ENCODE peak calls at places on chromosomes 12 and 14, in six cellular contexts. A, X, V, K, T and E are unnamed samples.

GRCh38 chr12:68953536-68953935 is 20.6 kb upstream of the CPM start:
- DNase-seq in T (no peak), V (no peak), X (no peak), A (no peak), K (no peak), E (no peak)

GRCh38 chr12:103805961-103806360 is 35.1 kb downstream of the NT5DC3 start:
- DNase-seq in V (no peak), X (no peak), T (no peak), A (no peak), K (no peak), E (no peak)

GRCh38 chr14:72678360-72678759 is 215.5 kb downstream of the DPF3 start:
- DNase-seq in A (peak), K (no peak), X (no peak), T (no peak), V (no peak), E (no peak)

GRCh38 chr12:43444940-43445564 is 107.0 kb downstream of the ADAMTS20 start:
- DNase-seq in X (peak), V (peak), T (peak), A (peak), K (peak), E (peak)

GRCh38 chr12:90098132-90098779 is 389.6 kb upstream of the ATP2B1 start:
- DNase-seq in K (peak), X (no peak), A (no peak), V (no peak), T (no peak), E (no peak)

GRCh38 chr12:96774501-96775256 is 132.4 kb upstream of the NEDD1 start:
- DNase-seq in X (no peak), T (no peak), V (no peak), K (no peak), A (peak), E (no peak)

GRCh38 chr12:53174881-53175491 is 5.5 kb upstream of the ZNF740 start:
- DNase-seq in V (no peak), T (no peak), A (peak), X (no peak), K (no peak), E (no peak)

GRCh38 chr12:125954362-125954761 is 889.1 kb downstream of the AACS start:
- DNase-seq in K (no peak), A (no peak), X (no peak), V (no peak), T (no peak), E (no peak)

GRCh38 chr14:73789996-73790581 is 61.5 kb upstream of the PTGR2 start:
- DNase-seq in X (no peak), K (peak), A (peak), V (peak), T (peak), E (no peak)

GRCh38 chr14:92785601-92786426 is 8.3 kb upstream of the GOLGA5 start:
- DNase-seq in K (peak), T (peak), A (peak), V (no peak), X (no peak), E (no peak)

GRCh38 chr14:68664225-68664681 is 128.6 kb downstream of the ZFP36L1 start:
- DNase-seq in T (no peak), X (no peak), K (no peak), V (no peak), A (no peak), E (no peak)

GRCh38 chr14:25622752-25623151 is 572.8 kb upstream of the STXBP6 start:
- DNase-seq in T (no peak), A (no peak), X (no peak), K (no peak), V (no peak), E (no peak)

GRCh38 chr14:24368215-24368561 is 204 bp downstream of the NFATC4 start:
- DNase-seq in A (no peak), K (no peak), V (no peak), T (no peak), X (no peak), E (no peak)

GRCh38 chr14:24369907-24370687 is 2.1 kb downstream of the NFATC4 start:
- DNase-seq in K (no peak), A (no peak), X (peak), T (no peak), V (no peak), E (no peak)

GRCh38 chr14:24367506-24368214 is at the start of gene NFATC4:
- DNase-seq in T (peak), A (peak), K (peak), V (peak), X (peak), E (no peak)

GRCh38 chr14:24369463-24369862 is 1.5 kb downstream of the NFATC4 start:
- DNase-seq in A (no peak), T (no peak), V (no peak), K (no peak), X (no peak), E (no peak)

DNA sequence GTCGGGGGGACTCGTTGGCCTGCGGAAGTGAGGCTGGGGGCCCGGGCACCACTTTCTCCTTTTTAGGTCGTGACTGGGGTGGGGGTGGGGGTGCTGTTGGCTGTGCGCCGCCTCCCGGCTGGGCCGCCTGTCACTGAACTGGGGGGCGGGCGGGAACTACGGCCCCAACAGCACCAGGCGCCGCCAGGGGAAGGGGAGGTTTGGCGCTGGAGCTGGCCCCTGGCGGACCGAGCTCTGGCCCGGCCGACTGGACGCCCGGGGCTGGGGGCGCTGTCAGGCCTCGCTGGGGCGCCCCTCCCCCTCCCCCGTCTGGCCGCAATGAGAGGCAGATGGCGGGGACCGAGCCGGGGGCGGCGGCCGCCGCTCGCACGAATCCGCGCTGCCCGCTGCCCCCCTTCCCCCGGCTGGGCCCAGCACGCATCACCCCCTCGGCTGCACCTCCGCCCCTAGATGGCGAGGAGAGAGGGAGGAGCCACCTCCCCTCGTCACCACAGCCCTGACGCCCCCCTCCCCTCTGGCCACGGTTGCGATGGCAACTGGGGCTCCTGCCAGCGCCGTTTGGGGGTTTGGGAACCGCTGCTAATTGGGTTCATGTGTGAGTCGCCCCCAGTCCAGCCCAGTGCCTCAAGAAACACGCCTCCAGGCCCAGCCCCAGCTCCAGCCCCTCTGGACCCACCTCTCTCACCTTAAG is 723 bp downstream of the NFATC4 start:
- DNase-seq in V (peak), K (peak), X (peak), A (peak), T (peak), E (no peak)
- H3K4me3 ChIP-seq in V (peak), K (peak), X (peak), A (peak), T (peak), E (peak)

GRCh38 chr14:49972840-49973239 is 80.0 kb downstream of the ARF6 start:
- DNase-seq in K (peak), T (peak), V (peak), X (no peak), A (peak), E (no peak)
- H3K4me3 ChIP-seq in K (no peak), T (peak), V (no peak), X (no peak), A (no peak), E (peak)

GRCh38 chr14:75660630-75661498 is at the start of the genes ERG28 and TTLL5:
- DNase-seq in V (peak), K (peak), T (peak), A (peak), X (peak), E (peak)

GRCh38 chr14:75658957-75659356 is 1.7 kb downstream of the ERG28 start:
- DNase-seq in V (no peak), K (no peak), X (no peak), T (no peak), A (no peak), E (no peak)

GRCh38 chr14:75662966-75663365 is 1.9 kb downstream of the TTLL5 start:
- DNase-seq in X (no peak), A (no peak), T (no peak), K (no peak), V (no peak), E (no peak)

GRCh38 chr14:75660238-75660629 is 442 bp downstream of the ERG28 start:
- DNase-seq in X (no peak), V (no peak), A (no peak), K (no peak), T (no peak), E (no peak)

GRCh38 chr14:75661499-75661814 is 411 bp downstream of the TTLL5 start:
- DNase-seq in T (no peak), V (no peak), K (no peak), X (no peak), A (no peak), E (no peak)
- H3K4me3 ChIP-seq in T (peak), V (peak), K (peak), X (peak), A (peak), E (peak)

DNA sequence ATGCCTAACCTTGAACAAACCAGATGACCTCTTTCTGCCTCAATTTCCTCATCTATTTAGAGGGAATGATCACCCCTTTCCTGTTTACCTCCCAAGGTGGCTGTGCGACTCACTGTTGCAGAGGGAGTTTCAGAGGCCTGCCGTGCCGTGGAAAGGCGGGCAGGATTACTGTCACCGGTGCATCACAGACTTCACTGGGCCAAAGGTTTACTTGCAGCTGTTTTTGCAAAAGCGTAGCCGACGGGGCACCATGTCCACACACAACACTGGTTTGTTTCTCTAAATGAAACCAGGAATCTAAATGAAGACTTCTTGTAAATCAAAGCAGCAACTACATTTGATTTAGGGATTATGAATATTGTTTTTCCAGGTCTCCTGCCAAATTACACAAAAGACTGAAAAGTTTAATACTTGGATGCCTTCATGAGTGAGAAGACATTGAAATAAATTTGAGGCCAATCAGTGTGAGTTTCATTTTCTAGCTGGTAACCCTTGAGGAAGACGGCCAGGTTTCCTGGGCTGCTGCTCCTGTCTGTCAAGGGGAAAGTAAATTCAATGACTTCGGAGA is 696.1 kb upstream of the TMEM132C start:
- DNase-seq in X (no peak), K (no peak), V (no peak), T (no peak), A (peak), E (no peak)
- H3K4me3 ChIP-seq in X (no peak), K (no peak), V (no peak), T (no peak), A (no peak), E (no peak)

DNA sequence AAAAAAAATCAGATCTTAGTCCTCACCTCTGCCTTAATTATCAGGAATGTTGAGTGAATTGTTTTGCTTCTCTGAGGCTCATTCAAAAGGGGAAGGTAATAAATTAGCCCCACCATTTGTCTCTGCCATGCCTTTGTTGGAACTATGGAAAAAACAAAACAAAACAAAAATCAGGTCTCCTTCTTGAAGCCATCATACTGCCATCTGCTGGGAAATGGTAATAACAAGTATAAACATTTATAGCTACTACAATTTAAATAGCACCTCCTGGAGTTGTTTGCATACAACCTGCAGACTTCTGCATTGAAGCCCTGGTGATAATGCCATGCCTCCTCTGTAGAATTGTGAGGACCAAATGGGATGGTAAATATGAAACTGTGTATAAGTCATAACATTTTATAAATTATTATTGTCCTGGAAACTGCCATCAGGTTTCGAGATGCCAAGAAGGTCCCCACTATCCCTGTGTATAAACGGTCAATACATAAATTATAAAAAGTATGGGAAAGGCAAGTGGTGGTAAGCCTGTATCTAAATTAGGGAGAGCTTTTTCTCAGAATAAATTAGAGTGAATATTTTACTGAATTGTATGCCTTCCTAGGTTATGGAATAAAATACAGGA is 87.2 kb upstream of the FGD4 start:
- DNase-seq in T (peak), A (peak), V (no peak), K (peak), X (no peak), E (peak)
- H3K4me3 ChIP-seq in T (no peak), A (no peak), V (no peak), K (no peak), X (no peak), E (no peak)

DNA sequence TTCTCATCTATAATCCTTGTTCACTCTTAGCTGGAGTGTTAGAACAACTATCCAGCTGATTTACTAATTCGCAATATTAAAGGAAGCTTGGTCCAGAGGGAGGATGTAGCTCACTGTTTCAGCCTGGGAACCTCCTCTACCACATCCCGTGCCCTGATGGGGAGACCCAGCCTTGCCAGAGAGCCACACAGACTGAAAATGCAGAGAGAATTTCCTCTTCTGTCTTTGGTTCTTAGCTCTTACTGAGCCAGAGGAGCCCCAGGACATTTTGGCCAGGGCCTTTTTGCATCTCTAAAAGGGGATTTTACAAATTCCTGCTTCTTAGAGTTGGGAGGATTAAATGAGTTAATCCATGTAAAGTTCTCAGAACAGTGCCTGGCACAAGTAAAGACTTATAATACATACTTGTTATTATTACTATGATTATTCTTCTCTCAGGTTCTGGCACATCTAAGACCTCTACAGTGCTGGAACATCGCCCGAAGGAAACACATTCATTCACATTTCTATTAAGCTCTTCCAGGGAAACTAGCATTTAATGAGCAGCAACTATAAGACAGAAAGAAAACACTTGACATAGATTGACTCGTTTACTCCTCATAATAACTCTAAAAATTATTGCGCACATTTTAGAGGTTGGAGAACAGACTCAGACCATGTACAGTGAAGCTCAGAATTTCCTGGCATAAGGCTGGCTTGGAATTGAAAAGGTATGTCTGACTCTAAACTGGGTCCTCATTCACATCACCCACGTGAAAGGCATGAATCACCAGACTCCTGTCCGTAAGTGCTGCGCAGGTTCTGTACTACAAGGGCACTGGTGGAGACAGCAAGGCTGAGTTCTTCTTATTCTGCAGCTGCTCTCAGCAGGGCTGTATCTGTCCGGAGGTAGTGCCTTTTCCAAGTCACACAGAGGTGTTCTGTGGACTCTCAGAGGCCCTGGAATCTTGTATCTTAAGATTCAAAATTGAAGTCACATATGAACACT is 27.8 kb upstream of the AEBP2 start:
- DNase-seq in K (no peak), V (no peak), X (no peak), T (no peak), A (no peak), E (no peak)
- H3K4me3 ChIP-seq in K (no peak), V (no peak), X (no peak), T (no peak), A (no peak), E (no peak)

GRCh38 chr14:85316701-85317100 is 213.2 kb upstream of the FLRT2 start:
- DNase-seq in K (no peak), V (no peak), A (no peak), X (no peak), T (no peak), E (no peak)
- H3K4me3 ChIP-seq in K (no peak), V (no peak), A (no peak), X (no peak), T (no peak), E (no peak)

DNA sequence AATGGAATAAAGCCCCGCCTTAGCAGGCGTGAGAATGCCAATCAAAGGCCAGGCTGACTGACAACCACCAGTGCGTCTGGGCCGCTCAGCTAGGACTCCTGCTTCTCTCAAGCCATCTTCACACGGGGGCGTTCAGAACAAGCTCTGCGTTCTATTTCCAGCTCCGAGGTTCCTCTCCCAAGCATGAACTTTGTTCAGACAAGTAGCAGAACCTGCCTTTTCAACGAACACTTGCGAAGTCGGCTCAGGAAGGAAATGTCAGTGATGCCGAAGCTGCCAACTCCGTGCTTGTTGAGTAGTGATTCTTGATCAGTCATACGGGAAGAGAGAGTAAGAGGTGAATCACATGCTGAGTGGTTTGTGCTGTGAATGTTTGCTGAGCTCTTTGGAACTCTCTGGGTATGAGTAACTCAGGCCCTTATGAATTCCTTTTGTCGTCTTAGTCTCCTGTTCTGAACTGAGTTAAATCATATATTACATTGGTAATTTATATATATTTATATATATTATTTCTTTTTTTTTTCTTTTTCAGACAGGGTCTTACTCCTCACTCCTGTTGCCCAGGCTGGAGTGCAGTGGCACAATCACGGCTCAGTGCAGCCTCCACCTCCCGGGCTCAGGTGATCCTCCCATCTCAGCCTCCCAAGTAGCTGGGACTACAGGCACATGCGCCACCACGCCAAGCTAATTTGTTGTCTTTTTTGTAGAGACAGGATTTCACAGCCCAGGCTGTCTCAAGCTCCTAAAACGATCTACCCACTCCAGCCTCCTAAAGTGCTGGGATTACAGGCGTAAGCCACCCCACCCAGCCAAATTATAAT is 29.4 kb upstream of the BCL7A start:
- DNase-seq in V (no peak), A (peak), T (peak), K (peak), X (no peak), E (peak)
- H3K4me3 ChIP-seq in V (no peak), A (no peak), T (no peak), K (no peak), X (no peak), E (peak)